ENCODE peak calls at places on chromosomes 12 and 14, in six cellular contexts. E is IMR-90, B is Caco-2, O is psoas muscle, R is astrocyte, S is stomach. A is an unnamed sample.

GRCh38 chr12:105485321-105485910 is 154.9 kb downstream of the C12orf75 start:
- DNase-seq in E (peak; percentile 65), B (peak; percentile 58), O (peak; percentile 76), R (peak; percentile 81), S (no peak), A (peak; percentile 13)

GRCh38 chr12:131364903-131365820 is 345.7 kb upstream of the SFSWAP start:
- DNase-seq in E (no peak), B (no peak), O (no peak), R (no peak), S (no peak), A (no peak)

GRCh38 chr12:132389066-132389465 is 59.7 kb upstream of the GALNT9 start:
- DNase-seq in E (no peak), B (no peak), O (no peak), R (no peak), S (no peak), A (no peak)

GRCh38 chr12:123041811-123042655 is 61.6 kb downstream of the ARL6IP4 start:
- DNase-seq in E (peak; percentile 98), B (no peak), O (no peak), R (peak; percentile 25), S (no peak), A (peak; percentile 99)

GRCh38 chr12:6551063-6551461 is 4.8 kb downstream of the IFFO1 start:
- DNase-seq in E (no peak), B (no peak), O (peak; percentile 94), R (no peak), S (no peak), A (no peak)

GRCh38 chr12:52036587-52037171 is 14.6 kb upstream of the NR4A1 start:
- DNase-seq in E (peak; percentile 75), B (peak; percentile 90), O (peak; percentile 95), R (peak; percentile 60), S (peak; percentile 94), A (no peak)

GRCh38 chr12:122227341-122227740 is 1.5 kb upstream of the DIABLO start:
- DNase-seq in E (no peak), B (no peak), O (peak; percentile 61), R (no peak), S (no peak), A (no peak)

GRCh38 chr12:123073962-123074801 is 76.7 kb downstream of the PITPNM2 start:
- DNase-seq in E (no peak), B (no peak), O (no peak), R (no peak), S (no peak), A (no peak)

GRCh38 chr14:35808076-35808657 is 928 bp downstream of the RALGAPA1 start:
- DNase-seq in E (no peak), B (no peak), O (no peak), R (no peak), S (peak; percentile 38), A (no peak)

GRCh38 chr12:91053951-91054715 is 3.7 kb downstream of the KERA start:
- DNase-seq in E (peak; percentile 72), B (no peak), O (no peak), R (peak; percentile 82), S (no peak), A (peak; percentile 71)

GRCh38 chr12:115227137-115227615 is 543.2 kb upstream of the TBX3 start:
- DNase-seq in E (peak; percentile 92), B (peak; percentile 42), O (peak; percentile 90), R (peak; percentile 68), S (no peak), A (no peak)

GRCh38 chr12:107519906-107520859 is 165.4 kb upstream of the PWP1 start:
- DNase-seq in E (no peak), B (no peak), O (no peak), R (no peak), S (no peak), A (no peak)

GRCh38 chr12:121799175-121799841 is 4.5 kb upstream of the SETD1B start:
- DNase-seq in E (peak; percentile 85), B (peak; percentile 86), O (peak; percentile 92), R (peak; percentile 86), S (peak; percentile 61), A (no peak)

GRCh38 chr14:94011795-94012194 is 14.3 kb upstream of the OTUB2 start:
- DNase-seq in E (no peak), B (no peak), O (no peak), R (peak; percentile 36), S (no peak), A (no peak)
- H3K4me3 ChIP-seq in E (no peak overlapping the region), B (no peak overlapping the region), O (no peak overlapping the region), R (no peak overlapping the region), S (no peak overlapping the region), A (no peak overlapping the region)

GRCh38 chr12:79344855-79345840 is 345.6 kb downstream of the PAWR start:
- DNase-seq in E (peak; percentile 50), B (peak; percentile 70), O (no peak), R (peak; percentile 22), S (no peak), A (no peak)
- TF ChIP-seq CTCF in E (peak; percentile 57), B (peak; percentile 78), O (peak; percentile 34), R (peak; percentile 50), S (peak; percentile 35), A (peak; percentile 83)

GRCh38 chr14:105182296-105183020 is 1.3 kb upstream of the NUDT14 start:
- DNase-seq in E (no peak), B (no peak), O (no peak), R (no peak), S (no peak), A (no peak)
- H3K4me3 ChIP-seq in E (no peak overlapping the region), B (no peak overlapping the region), O (no peak overlapping the region), R (no peak overlapping the region), S (no peak overlapping the region), A (no peak overlapping the region)

DNA sequence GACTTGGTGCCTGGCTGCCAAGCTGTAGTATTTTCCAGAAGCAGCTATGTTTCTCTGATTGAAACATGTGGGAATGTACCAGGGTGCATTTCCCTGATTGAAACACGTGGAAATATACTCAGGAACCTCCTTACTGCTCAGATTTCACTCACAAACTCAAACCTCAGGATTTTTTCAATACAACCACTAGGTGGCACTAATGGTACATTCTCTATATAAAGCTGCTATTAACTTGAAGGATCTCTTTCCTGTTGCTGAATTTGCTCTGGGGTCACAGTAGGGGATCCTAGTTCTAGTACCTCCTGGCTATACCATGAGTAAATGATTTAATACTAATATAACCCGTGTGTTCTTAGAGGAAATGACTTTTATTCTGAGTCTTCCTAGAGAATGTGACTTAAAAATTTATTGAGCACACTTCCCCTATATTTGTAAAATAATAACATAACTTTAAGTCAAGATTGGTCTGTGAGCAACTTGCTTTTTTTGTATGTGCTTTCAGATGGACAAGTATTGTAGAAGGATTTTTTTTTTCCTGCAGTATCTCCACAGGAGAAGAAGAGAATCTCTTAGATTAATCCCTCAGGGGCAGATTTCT is 173.8 kb upstream of the MIS18BP1 start:
- DNase-seq in E (peak; percentile 34), B (no peak), O (no peak), R (peak; percentile 11), S (no peak), A (peak; percentile 10)
- TF ChIP-seq CTCF in E (peak; percentile 59), B (peak; percentile 68), O (peak; percentile 66), R (peak; percentile 67), S (peak; percentile 46), A (peak; percentile 58)

GRCh38 chr14:102728509-102728908 is 48.7 kb upstream of the TRAF3 start:
- DNase-seq in E (no peak), B (no peak), O (no peak), R (no peak), S (no peak), A (no peak)
- H3K4me3 ChIP-seq in E (no peak overlapping the region), B (no peak overlapping the region), O (no peak overlapping the region), R (no peak overlapping the region), S (no peak overlapping the region), A (no peak overlapping the region)

GRCh38 chr14:99590746-99591555 is 13.1 kb downstream of the CCDC85C start:
- DNase-seq in E (peak; percentile 74), B (no peak), O (no peak), R (peak; percentile 55), S (no peak), A (no peak)
- TF ChIP-seq CTCF in E (no peak), B (no peak), O (no peak), R (no peak), S (no peak), A (peak; percentile 3)

GRCh38 chr14:60251877-60252276 is 2.9 kb downstream of the PPM1A start:
- DNase-seq in E (no peak), B (no peak), O (no peak), R (no peak), S (no peak), A (no peak)

GRCh38 chr14:60250318-60251035 is 1.5 kb downstream of the PPM1A start:
- DNase-seq in E (peak; percentile 9), B (no peak), O (no peak), R (peak; percentile 26), S (no peak), A (no peak)

GRCh38 chr14:60247994-60248696 is 876 bp upstream of the PPM1A start:
- DNase-seq in E (peak; percentile 93), B (peak; percentile 92), O (peak; percentile 91), R (peak; percentile 90), S (peak; percentile 90), A (peak; percentile 79)

GRCh38 chr14:60248697-60249314 is at the start of gene PPM1A:
- DNase-seq in E (peak; percentile 95), B (peak; percentile 94), O (peak; percentile 98), R (peak; percentile 85), S (peak; percentile 97), A (peak; percentile 76)

DNA sequence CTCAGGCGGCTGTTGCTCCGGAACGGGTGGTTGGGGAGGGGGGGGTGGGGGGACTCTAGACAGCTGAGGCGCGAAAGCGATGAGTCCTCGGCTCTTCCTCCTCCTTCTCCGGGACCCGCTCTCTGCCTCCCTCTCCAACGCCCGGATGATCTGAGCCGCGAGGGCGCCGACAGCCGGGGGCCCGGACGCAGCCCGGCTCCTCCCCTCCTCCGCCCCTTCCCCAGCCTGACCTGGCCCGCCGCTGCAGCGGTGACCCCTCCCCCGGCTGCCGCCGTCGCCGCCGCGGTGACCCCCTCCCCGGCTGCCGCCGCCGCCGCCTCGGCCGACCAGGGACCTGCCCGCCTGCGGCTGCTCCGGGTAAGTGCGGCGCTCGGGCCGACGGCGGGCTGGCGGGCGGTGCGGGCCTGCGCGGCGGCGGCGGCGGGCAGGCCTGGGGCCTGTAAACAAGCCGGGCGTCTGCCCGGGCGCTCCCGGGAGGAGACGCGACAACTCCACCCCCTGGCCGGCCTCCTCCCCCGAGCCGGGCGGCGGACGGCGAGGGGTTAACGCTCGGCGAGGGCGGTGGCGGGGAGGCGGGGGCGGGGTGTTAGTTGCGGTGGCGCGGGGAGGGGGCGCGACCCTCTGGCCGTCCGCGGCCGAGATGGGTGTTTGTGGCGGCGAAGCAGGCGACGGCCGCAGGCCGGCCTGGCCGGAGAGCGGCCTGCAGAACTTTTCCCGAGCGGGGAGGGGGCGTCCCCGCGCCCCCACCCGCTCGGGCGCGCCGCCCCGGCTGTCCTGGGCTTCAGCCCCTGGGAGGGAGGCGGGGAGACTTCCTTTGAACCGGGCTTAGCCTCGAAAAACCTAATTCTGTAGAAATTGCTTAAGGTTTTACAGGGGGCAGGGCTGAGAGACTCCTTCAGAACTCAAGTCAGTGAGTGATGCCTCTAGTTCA is 565 bp downstream of the PPM1A start:
- DNase-seq in E (peak; percentile 54), B (peak; percentile 87), O (peak; percentile 88), R (peak; percentile 34), S (peak; percentile 75), A (no peak)
- H3K4me3 ChIP-seq in E (peak overlapping the region; percentile 81), B (peak overlapping the region; percentile 57), O (peak overlapping the region; percentile 93), R (peak overlapping the region; percentile 83), S (peak overlapping the region; percentile 85), A (peak overlapping the region; percentile 81)

A was measured in retinal pigment epithelial cell.